ENCODE peak calls at places on chromosomes 4 and X, in nine cellular contexts. L is BE2C, K is cardiac muscle cell, B is endodermal cell, Q is AG04450, H is WTC11, O is progenitor cell of endocrine pancreas, P is A549, V is coronary artery. I is an unnamed sample.

GRCh38 chr4:88674565-88674964 is 23.1 kb downstream of the NAP1L5 start:
- DNase-seq in V (no peak), H (no peak), L (no peak), O (no peak), K (no peak), B (no peak), P (no peak), Q (no peak), I (no peak)

GRCh38 chr4:2048831-2049230 is 10.3 kb upstream of the NAT8L start:
- DNase-seq in Q (no peak), H (no peak), P (no peak), V (peak), B (no peak), L (no peak), K (no peak), O (no peak), I (no peak)

GRCh38 chr4:37827030-37827705 is 682 bp downstream of the PGM2 start:
- DNase-seq in B (no peak), L (no peak), P (no peak), V (no peak), K (peak), O (peak), H (no peak), Q (no peak), I (peak)

GRCh38 chr4:8201341-8201781 is 2.3 kb downstream of the SH3TC1 start:
- DNase-seq in Q (no peak), H (no peak), L (peak), P (no peak), V (no peak), K (no peak), O (no peak), B (no peak), I (peak)

GRCh38 chrX:115268421-115268820 is 21.1 kb upstream of the LUZP4 start:
- DNase-seq in H (no peak), B (peak), P (peak), V (no peak), Q (no peak), K (peak), L (peak), O (no peak), I (no peak)

GRCh38 chrX:107971636-107972035 is 10.5 kb downstream of the TEX13B start:
- DNase-seq in P (no peak), V (no peak), H (no peak), B (no peak), O (no peak), K (no peak), Q (no peak), L (no peak), I (no peak)

GRCh38 chr4:183533698-183534097 is 28.8 kb downstream of the ING2 start:
- DNase-seq in B (no peak), L (no peak), P (no peak), H (peak), K (no peak), Q (no peak), O (no peak), V (no peak), I (no peak)

GRCh38 chr4:86256086-86256485 is 103.8 kb downstream of the MAPK10 start:
- DNase-seq in V (no peak), B (no peak), L (no peak), O (no peak), Q (no peak), P (no peak), K (no peak), H (no peak), I (no peak)

GRCh38 chr4:25092139-25092538 is 61.4 kb upstream of the LGI2 start:
- DNase-seq in Q (no peak), H (no peak), B (no peak), V (no peak), P (no peak), L (no peak), O (no peak), K (no peak), I (no peak)

GRCh38 chr4:125317526-125317880 is 2.7 kb downstream of the FAT4 start:
- DNase-seq in Q (no peak), O (peak), H (peak), B (peak), V (peak), K (peak), P (peak), L (peak), I (no peak)
- TF ChIP-seq CTCF in Q (peak), O (peak), H (peak), B (peak), V (no peak), K (peak), P (peak), L (peak), I (peak)

DNA sequence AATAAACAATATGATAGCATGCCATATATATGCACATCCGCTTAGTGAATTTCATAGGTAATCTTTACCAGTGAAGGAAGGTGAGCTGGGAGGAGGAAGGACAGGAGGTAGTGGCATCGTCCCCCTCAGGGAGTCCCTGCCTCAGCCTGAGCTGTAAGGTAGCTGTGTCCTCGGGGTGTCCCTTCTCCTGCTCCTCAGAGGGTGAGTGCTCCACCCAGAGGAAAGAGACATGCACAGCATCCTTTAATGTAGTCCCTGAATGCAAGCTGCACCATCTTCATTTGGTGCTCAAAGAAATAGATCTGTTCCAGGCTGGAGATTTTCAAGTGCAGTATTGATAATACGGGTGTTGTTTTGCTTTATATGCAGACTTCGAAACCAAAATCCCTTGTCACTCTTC is 330.4 kb upstream of the SFRP2 start:
- DNase-seq in H (peak), L (no peak), O (no peak), P (no peak), V (no peak), Q (no peak), K (no peak), B (peak), I (no peak)
- TF ChIP-seq CTCF in H (peak), L (peak), O (no peak), P (no peak), V (no peak), Q (no peak), K (no peak), B (peak), I (peak)

GRCh38 chrX:105872921-105873320 is 50.6 kb downstream of the NRK start:
- DNase-seq in P (no peak), V (no peak), B (no peak), L (no peak), H (no peak), K (no peak), O (no peak), Q (no peak), I (no peak)

GRCh38 chrX:105874790-105875189 is 52.5 kb downstream of the NRK start:
- DNase-seq in O (no peak), H (no peak), P (no peak), L (no peak), B (no peak), Q (no peak), V (no peak), K (no peak), I (no peak)

GRCh38 chrX:105880491-105880890 is 58.2 kb downstream of the NRK start:
- DNase-seq in V (no peak), B (no peak), H (no peak), O (no peak), Q (no peak), K (no peak), L (no peak), P (no peak), I (no peak)

DNA sequence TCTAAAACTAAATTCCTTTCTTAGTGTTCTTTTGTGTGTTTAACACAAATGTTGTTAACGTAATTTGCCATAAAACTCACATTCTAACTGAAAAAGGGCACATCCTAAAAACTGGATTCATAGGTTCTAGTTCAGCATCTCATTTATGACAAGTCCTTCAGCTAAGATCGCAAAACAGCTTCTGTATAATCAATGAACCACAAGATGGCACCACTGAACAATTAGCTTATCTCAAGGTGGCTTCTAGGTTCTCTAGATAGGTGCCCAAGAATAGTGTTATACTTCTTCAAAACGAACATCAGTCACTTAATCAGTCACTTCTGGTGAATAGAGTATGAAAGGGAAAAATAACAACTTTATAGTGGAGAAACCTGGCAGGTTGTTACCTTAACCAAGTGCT is 54.3 kb downstream of the NRK start:
- DNase-seq in B (no peak), V (no peak), P (peak), L (no peak), O (no peak), H (no peak), K (peak), Q (no peak), I (peak)
- TF ChIP-seq CTCF in B (peak), V (no peak), P (peak), L (peak), O (peak), H (no peak), K (peak), Q (peak), I (peak)

GRCh38 chrX:45843518-45843917 is 642.8 kb upstream of the DIPK2B start:
- DNase-seq in V (no peak), P (peak), O (no peak), H (no peak), Q (no peak), B (no peak), K (peak), L (no peak), I (peak)
- TF ChIP-seq CTCF in V (no peak), P (peak), O (peak), H (no peak), Q (no peak), B (peak), K (no peak), L (no peak), I (peak)

GRCh38 chr4:6251365-6251764 is 18.3 kb upstream of the WFS1 start:
- DNase-seq in P (no peak), O (no peak), Q (no peak), B (no peak), V (no peak), K (no peak), L (no peak), H (no peak), I (no peak)

GRCh38 chr4:6252051-6252450 is 17.6 kb upstream of the WFS1 start:
- DNase-seq in Q (no peak), P (no peak), V (no peak), H (no peak), O (no peak), K (no peak), B (no peak), L (no peak), I (no peak)

GRCh38 chr4:6250235-6250983 is 19.2 kb upstream of the WFS1 start:
- DNase-seq in L (no peak), K (peak), Q (peak), H (peak), P (peak), B (peak), V (no peak), O (no peak), I (peak)

GRCh38 chr4:6253111-6253510 is 16.5 kb upstream of the WFS1 start:
- DNase-seq in B (no peak), H (no peak), P (no peak), O (no peak), L (no peak), V (no peak), Q (no peak), K (no peak), I (no peak)

DNA sequence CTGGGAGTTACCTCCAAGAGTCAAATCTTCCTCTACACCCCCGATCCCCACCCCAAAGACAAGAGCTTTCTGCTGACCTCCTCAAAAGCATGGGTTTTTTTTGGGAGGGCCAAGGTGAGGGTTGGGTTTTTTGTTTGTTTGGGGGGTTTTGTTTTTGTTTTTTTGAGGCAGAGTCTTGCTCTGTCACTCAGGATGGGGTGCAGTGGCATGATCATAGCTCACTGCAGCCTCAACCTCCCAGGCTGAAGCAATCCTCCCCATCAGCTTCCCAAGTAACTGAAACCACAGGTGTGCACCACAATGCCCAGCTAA is 18.7 kb upstream of the WFS1 start:
- DNase-seq in P (no peak), L (no peak), Q (no peak), K (no peak), O (no peak), H (no peak), B (no peak), V (no peak), I (no peak)
- TF ChIP-seq CTCF in P (no peak), L (no peak), Q (no peak), K (no peak), O (no peak), H (no peak), B (no peak), V (no peak), I (no peak)

I was measured in GM13977.